ENCODE peak calls at places on chromosome 3, in five cellular contexts. R, J, H, B and C are unnamed samples.

GRCh38 chr3:57586778-57587177 is 10.4 kb downstream of the ARF4 start:
- DNase-seq in R (no peak), J (no peak), H (no peak), B (no peak), C (no peak)

GRCh38 chr3:4718179-4718736 is 225.1 kb downstream of the ITPR1 start:
- DNase-seq in R (no peak), J (no peak), H (no peak), B (no peak), C (no peak)

GRCh38 chr3:36700537-36701248 is 63.7 kb downstream of the DCLK3 start:
- DNase-seq in R (no peak), J (peak; percentile 50), H (peak; percentile 22), B (no peak), C (peak; percentile 89)

GRCh38 chr3:52315977-52316764 is at the start of gene DNAH1:
- DNase-seq in R (no peak), J (no peak), H (no peak), B (no peak), C (no peak)

GRCh38 chr3:128787256-128788253 is 61.6 kb downstream of the RAB7A start:
- DNase-seq in R (peak; percentile 34), J (peak; percentile 96), H (no peak), B (no peak), C (no peak)

GRCh38 chr3:155102329-155102728 is 22.2 kb downstream of the MME start:
- DNase-seq in R (no peak), J (no peak), H (no peak), B (no peak), C (peak; percentile 46)

GRCh38 chr3:162134571-162134970 is 638.0 kb downstream of the OTOL1 start:
- DNase-seq in R (no peak), J (no peak), H (no peak), B (no peak), C (no peak)

GRCh38 chr3:138124689-138125420 is 7.3 kb downstream of the A4GNT start:
- DNase-seq in R (no peak), J (peak; percentile 16), H (peak; percentile 18), B (no peak), C (peak; percentile 68)

GRCh38 chr3:108311797-108312196 is 15.4 kb downstream of the HHLA2 start:
- DNase-seq in R (no peak), J (no peak), H (no peak), B (no peak), C (no peak)

GRCh38 chr3:139309880-139310279 is 33.9 kb upstream of the MRPS22 start:
- DNase-seq in R (no peak), J (no peak), H (no peak), B (no peak), C (peak; percentile 73)

GRCh38 chr3:71584216-71585061 is 911 bp upstream of the FOXP1 start:
- DNase-seq in R (peak; percentile 10), J (peak; percentile 39), H (no peak), B (no peak), C (peak; percentile 45)

GRCh38 chr3:182364323-182364722 is 429.0 kb upstream of the ATP11B start:
- DNase-seq in R (no peak), J (no peak), H (no peak), B (no peak), C (no peak)

GRCh38 chr3:160919942-160920341 is 163.9 kb downstream of the PPM1L start:
- DNase-seq in R (no peak), J (no peak), H (no peak), B (no peak), C (no peak)

GRCh38 chr3:183845608-183846288 is 20.4 kb upstream of the MAP6D1 start:
- DNase-seq in R (no peak), J (peak; percentile 42), H (no peak), B (no peak), C (peak; percentile 41)

GRCh38 chr3:119817964-119818363 is 36.1 kb downstream of the NR1I2 start:
- DNase-seq in R (no peak), J (no peak), H (no peak), B (no peak), C (no peak)

GRCh38 chr3:111649180-111649579 is 54.0 kb upstream of the ZBED2 start:
- DNase-seq in R (no peak), J (no peak), H (no peak), B (no peak), C (no peak)

GRCh38 chr3:37694236-37694635 is 167.4 kb upstream of the CTDSPL start:
- DNase-seq in R (no peak), J (no peak), H (no peak), B (no peak), C (no peak)

GRCh38 chr3:37988931-37989525 is 1.6 kb upstream of the VILL start:
- DNase-seq in R (no peak), J (no peak), H (no peak), B (no peak), C (no peak)

GRCh38 chr3:32840086-32840841 is 22.5 kb downstream of the TRIM71 start:
- DNase-seq in R (no peak), J (no peak), H (no peak), B (no peak), C (no peak)

GRCh38 chr3:102248981-102249705 is 185.7 kb upstream of the ZPLD1 start:
- DNase-seq in R (no peak), J (peak; percentile 15), H (no peak), B (no peak), C (no peak)

GRCh38 chr3:194824100-194824499 is 138.4 kb downstream of the FAM43A start:
- DNase-seq in R (no peak), J (no peak), H (no peak), B (no peak), C (no peak)

GRCh38 chr3:184361932-184362667 is 590 bp downstream of the POLR2H start:
- DNase-seq in R (no peak), J (peak; percentile 71), H (peak; percentile 68), B (peak; percentile 13), C (peak; percentile 62)